ENCODE peak calls at places on chromosome 3, in six cellular contexts. P is cardiac muscle cell, J is HFFc6, W is Calu3, L is lower leg skin, Y is upper lobe of right lung. G is an unnamed sample.

GRCh38 chr3:52065264-52065756 is 8.9 kb upstream of the DUSP7 start:
- DNase-seq in L (no peak), Y (peak), J (no peak), W (no peak), P (no peak), G (no peak)

GRCh38 chr3:30527720-30528119 is 78.7 kb upstream of the TGFBR2 start:
- DNase-seq in Y (no peak), P (no peak), J (no peak), W (no peak), L (no peak), G (no peak)

GRCh38 chr3:156217674-156218352 is 97.4 kb downstream of the KCNAB1 start:
- DNase-seq in W (no peak), L (no peak), P (no peak), Y (no peak), J (no peak), G (no peak)

GRCh38 chr3:190517696-190518095 is 3.8 kb downstream of the IL1RAP start:
- DNase-seq in L (no peak), P (no peak), Y (no peak), J (peak), W (peak), G (no peak)

GRCh38 chr3:141659821-141660597 is 78.1 kb upstream of the RNF7 start:
- DNase-seq in W (peak), L (peak), J (peak), Y (peak), P (peak), G (no peak)

GRCh38 chr3:183357564-183358079 is 70.8 kb downstream of the MCF2L2 start:
- DNase-seq in P (no peak), Y (no peak), W (no peak), L (no peak), J (no peak), G (no peak)

GRCh38 chr3:134058728-134059601 is 29.2 kb upstream of the SLCO2A1 start:
- DNase-seq in J (no peak), Y (no peak), P (no peak), L (peak), W (no peak), G (peak)

GRCh38 chr3:9913601-9914000 is 3.3 kb upstream of the IL17RC start:
- DNase-seq in W (no peak), L (no peak), J (no peak), P (no peak), Y (no peak), G (no peak)

GRCh38 chr3:2354702-2355101 is 256.0 kb downstream of the CNTN4 start:
- DNase-seq in J (no peak), Y (no peak), P (peak), L (no peak), W (peak), G (no peak)

GRCh38 chr3:151971814-151972579 is 98.6 kb downstream of the SUCNR1 start:
- DNase-seq in J (no peak), W (no peak), L (no peak), P (peak), Y (no peak), G (no peak)

GRCh38 chr3:107064445-107065060 is 312.7 kb upstream of the CCDC54 start:
- DNase-seq in Y (no peak), J (peak), W (peak), L (peak), P (peak), G (no peak)

GRCh38 chr3:29168686-29169085 is 112.2 kb upstream of the RBMS3 start:
- DNase-seq in Y (no peak), J (no peak), L (no peak), W (no peak), P (no peak), G (no peak)

GRCh38 chr3:13198480-13198879 is 125.3 kb upstream of the IQSEC1 start:
- DNase-seq in J (no peak), Y (no peak), P (no peak), W (no peak), L (no peak), G (no peak)

GRCh38 chr3:177035678-177036077 is 161.6 kb downstream of the TBL1XR1 start:
- DNase-seq in W (no peak), P (no peak), L (no peak), J (no peak), Y (no peak), G (no peak)

GRCh38 chr3:150930839-150931238 is 25.6 kb upstream of the MINDY4B start:
- DNase-seq in L (no peak), J (no peak), Y (no peak), P (no peak), W (no peak), G (no peak)

GRCh38 chr3:71389911-71390573 is 193.5 kb downstream of the FOXP1 start:
- DNase-seq in J (no peak), Y (peak), P (peak), W (peak), L (no peak), G (no peak)

GRCh38 chr3:129618901-129619671 is 12.6 kb upstream of the PLXND1 start:
- DNase-seq in W (no peak), Y (peak), P (no peak), L (peak), J (no peak), G (no peak)

GRCh38 chr3:196792771-196793170 is 53.1 kb downstream of the PAK2 start:
- DNase-seq in W (peak), Y (no peak), P (no peak), J (peak), L (no peak), G (no peak)

GRCh38 chr3:52253314-52254260 is 8.0 kb downstream of the PPM1M start:
- DNase-seq in J (no peak), Y (peak), P (no peak), W (no peak), L (peak), G (no peak)

GRCh38 chr3:155995525-155996370 is 124.6 kb upstream of the KCNAB1 start:
- DNase-seq in W (no peak), L (no peak), P (peak), Y (no peak), J (peak), G (no peak)

GRCh38 chr3:2770451-2770850 is 339.7 kb downstream of the IL5RA start:
- DNase-seq in W (no peak), L (no peak), P (peak), Y (no peak), J (no peak), G (no peak)

GRCh38 chr3:155129396-155129795 is 49.3 kb downstream of the MME start:
- DNase-seq in P (no peak), L (no peak), J (no peak), Y (no peak), W (no peak), G (no peak)

GRCh38 chr3:4978966-4979400 is 254 bp upstream of the BHLHE40 start:
- DNase-seq in L (peak), J (peak), P (peak), Y (peak), W (peak), G (peak)

GRCh38 chr3:168095611-168096209 is at the start of gene GOLIM4:
- DNase-seq in L (peak), J (peak), Y (peak), P (peak), W (peak), G (peak)
- TF ChIP-seq CTCF in L (no peak), J (peak), Y (peak), P (peak), W (no peak), G (no peak)

GRCh38 chr3:166688665-166689064 is 691.4 kb downstream of the ZBBX start:
- DNase-seq in P (no peak), L (no peak), J (no peak), W (no peak), Y (no peak), G (no peak)

DNA sequence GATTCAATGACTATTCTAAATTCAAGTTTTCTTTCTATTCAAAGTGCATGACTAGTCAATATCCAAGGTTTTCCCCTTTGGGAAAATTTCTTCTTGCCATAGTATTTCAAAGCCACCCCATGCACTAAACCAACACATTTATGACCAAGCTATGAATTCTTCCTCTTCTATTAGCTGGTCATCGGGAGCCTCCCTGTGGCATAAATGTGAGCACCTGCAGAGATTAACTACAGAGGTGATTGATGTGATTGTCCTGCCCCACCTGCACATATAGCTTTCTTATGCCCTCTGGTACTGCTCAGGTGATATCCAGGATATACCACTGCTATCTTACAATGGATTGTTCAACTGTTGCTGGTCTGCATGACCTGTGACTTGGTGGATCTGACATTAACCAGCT is 694.9 kb downstream of the ZBBX start:
- DNase-seq in W (no peak), P (no peak), Y (no peak), J (no peak), L (no peak), G (no peak)
- TF ChIP-seq CTCF in W (no peak), P (no peak), Y (no peak), J (no peak), L (no peak), G (no peak)

DNA sequence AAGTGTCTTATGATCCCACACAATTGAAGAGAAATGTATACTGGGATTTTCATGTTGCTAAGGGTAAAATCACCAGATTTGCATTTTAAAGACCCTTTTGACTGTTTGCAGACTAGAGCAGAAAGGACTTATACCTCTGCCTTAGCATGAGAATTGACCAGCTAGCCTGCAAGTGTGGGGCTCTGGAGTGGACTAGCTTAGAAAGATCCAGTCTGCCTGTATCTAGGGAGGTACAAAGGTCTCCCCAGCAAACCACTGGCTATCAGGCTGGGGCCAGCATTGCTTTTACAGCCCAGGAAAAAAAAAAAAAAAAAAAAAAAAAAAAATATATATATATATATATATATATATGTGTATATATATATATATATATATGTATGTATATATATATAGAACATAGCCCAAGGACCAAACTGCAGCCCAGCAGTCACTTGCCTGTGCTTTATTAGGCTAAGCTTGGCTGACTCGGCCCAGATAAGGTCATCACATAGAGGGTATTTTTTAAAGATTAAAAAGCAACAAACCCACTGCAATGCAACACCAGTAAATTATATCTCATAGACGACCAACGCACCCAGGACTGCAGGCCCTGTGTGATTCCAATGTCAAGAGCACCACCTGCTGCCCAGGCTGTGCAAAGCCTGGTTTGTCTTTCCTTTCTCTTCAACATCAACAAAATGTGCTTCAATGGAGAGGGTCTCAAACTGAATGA is 63.7 kb downstream of the DCLK3 start:
- DNase-seq in P (peak), J (peak), Y (peak), L (no peak), W (peak), G (no peak)
- TF ChIP-seq CTCF in P (peak), J (peak), Y (peak), L (no peak), W (peak), G (peak)

GRCh38 chr3:115858995-115859807 is 235.9 kb downstream of the GAP43 start:
- DNase-seq in Y (no peak), L (no peak), J (no peak), W (no peak), P (peak), G (no peak)

GRCh38 chr3:115862824-115863223 is 239.5 kb downstream of the GAP43 start:
- DNase-seq in L (no peak), W (no peak), J (no peak), Y (no peak), P (peak), G (no peak)

GRCh38 chr3:115862099-115862498 is 238.8 kb downstream of the GAP43 start:
- DNase-seq in W (no peak), Y (no peak), J (no peak), L (no peak), P (peak), G (no peak)

GRCh38 chr3:115860766-115861165 is 237.5 kb downstream of the GAP43 start:
- DNase-seq in Y (no peak), P (no peak), W (no peak), J (no peak), L (no peak), G (no peak)

DNA sequence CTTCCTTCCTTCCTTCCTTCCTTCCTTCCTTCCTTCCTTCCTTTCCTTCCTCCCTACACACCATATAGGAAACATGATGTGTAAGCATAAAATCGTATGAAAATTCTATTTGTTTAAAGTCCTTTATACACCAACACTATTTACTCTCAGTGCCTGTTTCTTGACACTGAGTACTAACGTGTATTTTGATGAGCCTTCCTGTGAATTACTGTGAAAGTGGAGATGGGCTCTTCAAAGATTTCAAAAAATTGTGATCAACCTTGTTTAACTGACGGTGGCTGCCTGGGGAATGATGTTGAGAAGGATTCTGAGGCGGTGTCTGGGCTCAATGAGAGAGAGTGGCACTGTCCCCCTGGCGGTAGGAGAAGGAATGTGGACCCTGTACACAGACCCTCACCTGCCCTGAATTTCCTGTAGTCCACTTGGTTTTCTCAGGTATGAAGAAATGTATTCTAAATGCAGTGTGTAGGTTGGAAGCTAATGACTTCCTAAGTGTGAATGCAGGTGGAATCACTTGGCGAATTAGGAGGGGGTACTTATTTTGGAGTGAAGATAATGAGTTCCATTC is 237.9 kb downstream of the GAP43 start:
- DNase-seq in L (no peak), J (no peak), Y (no peak), W (no peak), P (no peak), G (no peak)
- TF ChIP-seq CTCF in L (no peak), J (peak), Y (no peak), W (no peak), P (peak), G (no peak)

DNA sequence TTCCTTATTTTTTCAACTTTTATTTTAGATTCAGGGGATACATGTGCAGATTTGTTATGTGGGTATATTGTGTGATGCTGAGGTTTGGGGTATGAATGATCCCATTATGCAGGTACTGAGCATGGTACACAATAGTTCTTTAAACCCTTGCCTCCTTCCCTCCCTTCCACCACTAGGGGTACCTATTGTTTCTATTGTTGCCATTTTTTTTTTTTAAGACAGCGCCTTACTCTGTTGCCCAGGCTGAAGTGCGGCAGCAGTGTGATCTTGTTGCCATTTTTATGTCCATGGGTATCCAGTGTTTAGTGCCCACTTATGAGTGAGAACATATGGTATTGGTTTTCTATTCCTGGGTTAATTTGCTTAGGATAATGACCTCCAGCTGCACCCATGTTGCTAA is 117.3 kb upstream of the FAM3D start:
- DNase-seq in W (no peak), P (no peak), J (no peak), Y (no peak), L (no peak), G (no peak)
- TF ChIP-seq CTCF in W (no peak), P (no peak), J (peak), Y (no peak), L (no peak), G (no peak)

DNA sequence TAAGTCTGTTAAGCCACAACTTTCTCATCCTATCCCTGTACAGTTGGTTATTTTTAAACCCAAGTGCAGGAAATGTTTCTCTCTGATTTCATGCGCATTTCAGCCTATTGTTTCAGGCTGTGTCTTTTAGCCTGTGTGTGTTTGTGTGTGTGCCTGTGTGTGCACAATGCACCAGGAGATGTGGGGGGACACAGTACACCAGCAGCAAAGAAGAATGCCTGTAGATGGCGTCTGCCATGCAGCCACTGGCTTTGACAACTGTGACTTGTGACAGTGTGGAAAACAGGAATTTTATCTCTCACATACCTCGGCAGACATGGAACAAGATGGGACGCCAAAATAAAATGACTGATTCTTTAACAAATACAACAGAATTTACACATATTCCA is 43.6 kb upstream of the PLXNA1 start:
- DNase-seq in P (peak), W (no peak), J (no peak), Y (peak), L (no peak), G (no peak)
- TF ChIP-seq CTCF in P (peak), W (no peak), J (peak), Y (no peak), L (no peak), G (no peak)

DNA sequence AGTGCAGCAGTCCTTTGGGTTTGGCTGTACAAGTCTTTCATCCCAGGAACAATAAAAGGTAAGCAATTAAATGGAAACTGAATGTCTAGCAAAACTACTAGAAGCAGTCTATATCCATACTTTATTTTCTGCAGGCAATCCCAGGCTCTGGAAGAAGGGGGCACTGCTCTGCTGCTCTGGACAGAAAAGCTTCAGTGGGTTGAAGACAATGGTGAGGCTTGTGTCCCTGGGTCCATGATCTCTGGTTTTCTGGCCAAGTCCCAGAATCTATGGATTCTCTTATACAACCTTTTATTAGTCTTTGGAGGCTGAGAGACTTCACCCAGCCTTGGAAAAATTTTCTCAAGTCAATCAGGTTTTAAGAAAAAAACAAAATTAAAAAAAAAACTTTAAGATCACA is 35.6 kb downstream of the SCAP start:
- DNase-seq in L (peak), W (no peak), P (peak), J (no peak), Y (no peak), G (no peak)
- TF ChIP-seq CTCF in L (no peak), W (no peak), P (peak), J (peak), Y (no peak), G (no peak)

G was measured in coronary artery.